ENCODE peak calls at places on chromosomes 7 and 10, in seven cellular contexts. One of them, this sample, is unnamed.

GRCh38 chr10:88039496-88040200 is 176.2 kb downstream of the PTEN start:
- DNase-seq in activated naive CD8-positive, alpha-beta T cell treated with anti-CD3 and anti-CD28 coated beads, Interleukin-2, amount 50 U/mL, for 24 hours: no peak
- DNase-seq in EH: peak; percentile 62
- DNase-seq in CD4-positive, alpha-beta T cell: no peak
- DNase-seq in CD4-positive, CD25-positive, alpha-beta regulatory T cell: no peak
- DNase-seq in AG09319: no peak
- DNase-seq in left ventricle myocardium superior: no peak
- DNase-seq in this sample: no peak

GRCh38 chr10:31956200-31956946 is 27.7 kb upstream of the ARHGAP12 start:
- DNase-seq in EH: no peak
- DNase-seq in AG09319: no peak
- DNase-seq in CD4-positive, alpha-beta T cell: no peak
- DNase-seq in activated naive CD8-positive, alpha-beta T cell treated with anti-CD3 and anti-CD28 coated beads, Interleukin-2, amount 50 U/mL, for 24 hours: no peak
- DNase-seq in CD4-positive, CD25-positive, alpha-beta regulatory T cell: no peak
- DNase-seq in left ventricle myocardium superior: no peak
- DNase-seq in this sample: no peak

GRCh38 chr7:17640730-17641377 is 299.4 kb downstream of the SNX13 start:
- DNase-seq in CD4-positive, alpha-beta T cell: no peak
- DNase-seq in EH: peak; percentile 41
- DNase-seq in CD4-positive, CD25-positive, alpha-beta regulatory T cell: peak; percentile 42
- DNase-seq in activated naive CD8-positive, alpha-beta T cell treated with anti-CD3 and anti-CD28 coated beads, Interleukin-2, amount 50 U/mL, for 24 hours: peak; percentile 18
- DNase-seq in AG09319: no peak
- DNase-seq in left ventricle myocardium superior: no peak
- DNase-seq in this sample: no peak

GRCh38 chr7:155396661-155397060 is 61.3 kb upstream of the EN2 start:
- DNase-seq in EH: no peak
- DNase-seq in left ventricle myocardium superior: no peak
- DNase-seq in CD4-positive, CD25-positive, alpha-beta regulatory T cell: no peak
- DNase-seq in CD4-positive, alpha-beta T cell: no peak
- DNase-seq in activated naive CD8-positive, alpha-beta T cell treated with anti-CD3 and anti-CD28 coated beads, Interleukin-2, amount 50 U/mL, for 24 hours: no peak
- DNase-seq in AG09319: no peak
- DNase-seq in this sample: no peak

GRCh38 chr7:28509256-28510021 is 97.1 kb downstream of the CREB5 start:
- DNase-seq in AG09319: no peak
- DNase-seq in CD4-positive, CD25-positive, alpha-beta regulatory T cell: peak; percentile 2
- DNase-seq in left ventricle myocardium superior: no peak
- DNase-seq in activated naive CD8-positive, alpha-beta T cell treated with anti-CD3 and anti-CD28 coated beads, Interleukin-2, amount 50 U/mL, for 24 hours: no peak
- DNase-seq in CD4-positive, alpha-beta T cell: no peak
- DNase-seq in EH: no peak
- DNase-seq in this sample: no peak

GRCh38 chr7:37151741-37152413 is 296.8 kb downstream of the ELMO1 start:
- DNase-seq in EH: no peak
- DNase-seq in CD4-positive, alpha-beta T cell: no peak
- DNase-seq in left ventricle myocardium superior: no peak
- DNase-seq in AG09319: no peak
- DNase-seq in CD4-positive, CD25-positive, alpha-beta regulatory T cell: no peak
- DNase-seq in activated naive CD8-positive, alpha-beta T cell treated with anti-CD3 and anti-CD28 coated beads, Interleukin-2, amount 50 U/mL, for 24 hours: no peak
- DNase-seq in this sample: no peak

GRCh38 chr7:74002474-74003017 is 25.4 kb upstream of the ELN start:
- DNase-seq in CD4-positive, alpha-beta T cell: no peak
- DNase-seq in EH: peak; percentile 83
- DNase-seq in left ventricle myocardium superior: peak; percentile 64
- DNase-seq in CD4-positive, CD25-positive, alpha-beta regulatory T cell: peak; percentile 29
- DNase-seq in AG09319: no peak
- DNase-seq in activated naive CD8-positive, alpha-beta T cell treated with anti-CD3 and anti-CD28 coated beads, Interleukin-2, amount 50 U/mL, for 24 hours: peak; percentile 46
- DNase-seq in this sample: no peak

GRCh38 chr10:99598781-99599481 is 21.3 kb downstream of the SLC25A28 start:
- DNase-seq in CD4-positive, CD25-positive, alpha-beta regulatory T cell: no peak
- DNase-seq in EH: no peak
- DNase-seq in left ventricle myocardium superior: no peak
- DNase-seq in activated naive CD8-positive, alpha-beta T cell treated with anti-CD3 and anti-CD28 coated beads, Interleukin-2, amount 50 U/mL, for 24 hours: no peak
- DNase-seq in AG09319: no peak
- DNase-seq in CD4-positive, alpha-beta T cell: no peak
- DNase-seq in this sample: no peak

GRCh38 chr7:25894902-25895791 is 256.9 kb upstream of the NFE2L3 start:
- DNase-seq in CD4-positive, CD25-positive, alpha-beta regulatory T cell: peak; percentile 66
- DNase-seq in activated naive CD8-positive, alpha-beta T cell treated with anti-CD3 and anti-CD28 coated beads, Interleukin-2, amount 50 U/mL, for 24 hours: peak; percentile 74
- DNase-seq in EH: peak; percentile 37
- DNase-seq in left ventricle myocardium superior: peak; percentile 78
- DNase-seq in AG09319: no peak
- DNase-seq in CD4-positive, alpha-beta T cell: peak; percentile 66
- DNase-seq in this sample: no peak

GRCh38 chr10:86946215-86947170 is 10.9 kb downstream of the MMRN2 start:
- DNase-seq in activated naive CD8-positive, alpha-beta T cell treated with anti-CD3 and anti-CD28 coated beads, Interleukin-2, amount 50 U/mL, for 24 hours: no peak
- DNase-seq in CD4-positive, CD25-positive, alpha-beta regulatory T cell: no peak
- DNase-seq in EH: peak; percentile 17
- DNase-seq in CD4-positive, alpha-beta T cell: peak; percentile 23
- DNase-seq in left ventricle myocardium superior: peak; percentile 82
- DNase-seq in AG09319: no peak
- DNase-seq in this sample: no peak

GRCh38 chr10:95247200-95247880 is 43.5 kb downstream of the PDLIM1 start:
- DNase-seq in left ventricle myocardium superior: no peak
- DNase-seq in AG09319: peak; percentile 47
- DNase-seq in CD4-positive, CD25-positive, alpha-beta regulatory T cell: no peak
- DNase-seq in CD4-positive, alpha-beta T cell: no peak
- DNase-seq in EH: peak; percentile 94
- DNase-seq in activated naive CD8-positive, alpha-beta T cell treated with anti-CD3 and anti-CD28 coated beads, Interleukin-2, amount 50 U/mL, for 24 hours: no peak
- DNase-seq in this sample: no peak

GRCh38 chr7:119660085-119660484 is 612.9 kb upstream of the KCND2 start:
- DNase-seq in CD4-positive, alpha-beta T cell: no peak
- DNase-seq in activated naive CD8-positive, alpha-beta T cell treated with anti-CD3 and anti-CD28 coated beads, Interleukin-2, amount 50 U/mL, for 24 hours: no peak
- DNase-seq in EH: no peak
- DNase-seq in AG09319: no peak
- DNase-seq in CD4-positive, CD25-positive, alpha-beta regulatory T cell: no peak
- DNase-seq in left ventricle myocardium superior: no peak
- DNase-seq in this sample: no peak

GRCh38 chr10:58477122-58477521 is 35.5 kb upstream of the BICC1 start:
- DNase-seq in left ventricle myocardium superior: peak; percentile 59
- DNase-seq in activated naive CD8-positive, alpha-beta T cell treated with anti-CD3 and anti-CD28 coated beads, Interleukin-2, amount 50 U/mL, for 24 hours: no peak
- DNase-seq in CD4-positive, CD25-positive, alpha-beta regulatory T cell: no peak
- DNase-seq in EH: peak; percentile 73
- DNase-seq in CD4-positive, alpha-beta T cell: no peak
- DNase-seq in AG09319: no peak
- DNase-seq in this sample: no peak

GRCh38 chr10:70840836-70841235 is 25.1 kb downstream of the SGPL1 start:
- DNase-seq in EH: no peak
- DNase-seq in AG09319: no peak
- DNase-seq in CD4-positive, CD25-positive, alpha-beta regulatory T cell: no peak
- DNase-seq in CD4-positive, alpha-beta T cell: no peak
- DNase-seq in left ventricle myocardium superior: no peak
- DNase-seq in activated naive CD8-positive, alpha-beta T cell treated with anti-CD3 and anti-CD28 coated beads, Interleukin-2, amount 50 U/mL, for 24 hours: no peak
- DNase-seq in this sample: no peak

GRCh38 chr7:156984209-156984891 is 26.1 kb downstream of the MNX1 start:
- DNase-seq in activated naive CD8-positive, alpha-beta T cell treated with anti-CD3 and anti-CD28 coated beads, Interleukin-2, amount 50 U/mL, for 24 hours: no peak
- DNase-seq in AG09319: peak; percentile 74
- DNase-seq in CD4-positive, CD25-positive, alpha-beta regulatory T cell: no peak
- DNase-seq in EH: peak; percentile 76
- DNase-seq in left ventricle myocardium superior: no peak
- DNase-seq in CD4-positive, alpha-beta T cell: no peak
- DNase-seq in this sample: no peak

GRCh38 chr10:3439183-3439582 is 266.6 kb upstream of the PITRM1 start:
- DNase-seq in EH: no peak
- DNase-seq in AG09319: no peak
- DNase-seq in left ventricle myocardium superior: no peak
- DNase-seq in CD4-positive, CD25-positive, alpha-beta regulatory T cell: no peak
- DNase-seq in activated naive CD8-positive, alpha-beta T cell treated with anti-CD3 and anti-CD28 coated beads, Interleukin-2, amount 50 U/mL, for 24 hours: no peak
- DNase-seq in CD4-positive, alpha-beta T cell: no peak
- DNase-seq in this sample: no peak

GRCh38 chr10:64732372-64732715 is 1211.1 kb downstream of the REEP3 start:
- DNase-seq in AG09319: no peak
- DNase-seq in left ventricle myocardium superior: no peak
- DNase-seq in CD4-positive, alpha-beta T cell: no peak
- DNase-seq in activated naive CD8-positive, alpha-beta T cell treated with anti-CD3 and anti-CD28 coated beads, Interleukin-2, amount 50 U/mL, for 24 hours: no peak
- DNase-seq in EH: no peak
- DNase-seq in CD4-positive, CD25-positive, alpha-beta regulatory T cell: no peak
- DNase-seq in this sample: no peak

GRCh38 chr7:22563621-22564241 is 63.7 kb upstream of the STEAP1B start:
- DNase-seq in left ventricle myocardium superior: peak; percentile 26
- DNase-seq in EH: peak; percentile 66
- DNase-seq in CD4-positive, alpha-beta T cell: no peak
- DNase-seq in CD4-positive, CD25-positive, alpha-beta regulatory T cell: peak; percentile 16
- DNase-seq in activated naive CD8-positive, alpha-beta T cell treated with anti-CD3 and anti-CD28 coated beads, Interleukin-2, amount 50 U/mL, for 24 hours: no peak
- DNase-seq in AG09319: no peak
- DNase-seq in this sample: no peak

GRCh38 chr10:75091173-75091572 is 20.3 kb upstream of the SAMD8 start:
- DNase-seq in EH: no peak
- DNase-seq in CD4-positive, alpha-beta T cell: no peak
- DNase-seq in AG09319: no peak
- DNase-seq in CD4-positive, CD25-positive, alpha-beta regulatory T cell: no peak
- DNase-seq in left ventricle myocardium superior: no peak
- DNase-seq in activated naive CD8-positive, alpha-beta T cell treated with anti-CD3 and anti-CD28 coated beads, Interleukin-2, amount 50 U/mL, for 24 hours: no peak
- DNase-seq in this sample: no peak

GRCh38 chr7:76179686-76180085 is 22.0 kb upstream of the SRRM3 start:
- DNase-seq in CD4-positive, CD25-positive, alpha-beta regulatory T cell: no peak
- DNase-seq in activated naive CD8-positive, alpha-beta T cell treated with anti-CD3 and anti-CD28 coated beads, Interleukin-2, amount 50 U/mL, for 24 hours: no peak
- DNase-seq in AG09319: no peak
- DNase-seq in left ventricle myocardium superior: no peak
- DNase-seq in EH: no peak
- DNase-seq in CD4-positive, alpha-beta T cell: no peak
- DNase-seq in this sample: no peak

GRCh38 chr10:78894841-78895195 is 173.9 kb upstream of the ZMIZ1 start:
- DNase-seq in EH: no peak
- DNase-seq in CD4-positive, alpha-beta T cell: no peak
- DNase-seq in activated naive CD8-positive, alpha-beta T cell treated with anti-CD3 and anti-CD28 coated beads, Interleukin-2, amount 50 U/mL, for 24 hours: no peak
- DNase-seq in AG09319: no peak
- DNase-seq in left ventricle myocardium superior: no peak
- DNase-seq in CD4-positive, CD25-positive, alpha-beta regulatory T cell: no peak
- DNase-seq in this sample: no peak

GRCh38 chr10:50469778-50470193 is 154.0 kb downstream of the SGMS1 start:
- DNase-seq in left ventricle myocardium superior: no peak
- DNase-seq in activated naive CD8-positive, alpha-beta T cell treated with anti-CD3 and anti-CD28 coated beads, Interleukin-2, amount 50 U/mL, for 24 hours: no peak
- DNase-seq in AG09319: no peak
- DNase-seq in CD4-positive, CD25-positive, alpha-beta regulatory T cell: peak; percentile 11
- DNase-seq in EH: peak; percentile 18
- DNase-seq in CD4-positive, alpha-beta T cell: no peak
- DNase-seq in this sample: no peak

GRCh38 chr7:120993011-120993574 is 4.6 kb downstream of the CPED1 start:
- DNase-seq in left ventricle myocardium superior: no peak
- DNase-seq in AG09319: no peak
- DNase-seq in CD4-positive, CD25-positive, alpha-beta regulatory T cell: no peak
- DNase-seq in EH: peak; percentile 41
- DNase-seq in activated naive CD8-positive, alpha-beta T cell treated with anti-CD3 and anti-CD28 coated beads, Interleukin-2, amount 50 U/mL, for 24 hours: no peak
- DNase-seq in CD4-positive, alpha-beta T cell: no peak
- DNase-seq in this sample: no peak

GRCh38 chr10:103850572-103850895 is 4.8 kb downstream of the SH3PXD2A start:
- DNase-seq in CD4-positive, alpha-beta T cell: no peak
- DNase-seq in CD4-positive, CD25-positive, alpha-beta regulatory T cell: no peak
- DNase-seq in AG09319: no peak
- DNase-seq in activated naive CD8-positive, alpha-beta T cell treated with anti-CD3 and anti-CD28 coated beads, Interleukin-2, amount 50 U/mL, for 24 hours: no peak
- DNase-seq in EH: no peak
- DNase-seq in left ventricle myocardium superior: peak; percentile 38
- DNase-seq in this sample: no peak

GRCh38 chr7:80135306-80136104 is 874 bp downstream of the GNAI1 start:
- DNase-seq in CD4-positive, alpha-beta T cell: peak; percentile 32
- DNase-seq in EH: peak; percentile 49
- DNase-seq in left ventricle myocardium superior: peak; percentile 61
- DNase-seq in CD4-positive, CD25-positive, alpha-beta regulatory T cell: peak; percentile 1
- DNase-seq in activated naive CD8-positive, alpha-beta T cell treated with anti-CD3 and anti-CD28 coated beads, Interleukin-2, amount 50 U/mL, for 24 hours: peak; percentile 42
- DNase-seq in AG09319: no peak
- DNase-seq in this sample: no peak

GRCh38 chr10:79132681-79133381 is 64.1 kb downstream of the ZMIZ1 start:
- DNase-seq in left ventricle myocardium superior: no peak
- DNase-seq in EH: no peak
- DNase-seq in AG09319: no peak
- DNase-seq in activated naive CD8-positive, alpha-beta T cell treated with anti-CD3 and anti-CD28 coated beads, Interleukin-2, amount 50 U/mL, for 24 hours: no peak
- DNase-seq in CD4-positive, alpha-beta T cell: no peak
- DNase-seq in CD4-positive, CD25-positive, alpha-beta regulatory T cell: no peak
- DNase-seq in this sample: no peak

GRCh38 chr10:79422178-79422892 is 23.1 kb downstream of the ZCCHC24 start:
- DNase-seq in left ventricle myocardium superior: peak; percentile 70
- DNase-seq in AG09319: peak; percentile 89
- DNase-seq in CD4-positive, CD25-positive, alpha-beta regulatory T cell: no peak
- DNase-seq in activated naive CD8-positive, alpha-beta T cell treated with anti-CD3 and anti-CD28 coated beads, Interleukin-2, amount 50 U/mL, for 24 hours: no peak
- DNase-seq in CD4-positive, alpha-beta T cell: no peak
- DNase-seq in EH: peak; percentile 95
- DNase-seq in this sample: peak; percentile 88

GRCh38 chr7:17402628-17403278 is 104.3 kb downstream of the AHR start:
- DNase-seq in left ventricle myocardium superior: no peak
- DNase-seq in CD4-positive, alpha-beta T cell: no peak
- DNase-seq in EH: no peak
- DNase-seq in AG09319: no peak
- DNase-seq in activated naive CD8-positive, alpha-beta T cell treated with anti-CD3 and anti-CD28 coated beads, Interleukin-2, amount 50 U/mL, for 24 hours: peak; percentile 7
- DNase-seq in CD4-positive, CD25-positive, alpha-beta regulatory T cell: peak; percentile 35
- DNase-seq in this sample: no peak

GRCh38 chr10:126009590-126009989 is 113.2 kb downstream of the FANK1 start:
- DNase-seq in left ventricle myocardium superior: no peak
- DNase-seq in CD4-positive, alpha-beta T cell: no peak
- DNase-seq in activated naive CD8-positive, alpha-beta T cell treated with anti-CD3 and anti-CD28 coated beads, Interleukin-2, amount 50 U/mL, for 24 hours: no peak
- DNase-seq in EH: no peak
- DNase-seq in CD4-positive, CD25-positive, alpha-beta regulatory T cell: no peak
- DNase-seq in AG09319: no peak
- DNase-seq in this sample: peak; percentile 75

GRCh38 chr10:124522903-124523260 is 61.3 kb downstream of the LHPP start:
- DNase-seq in activated naive CD8-positive, alpha-beta T cell treated with anti-CD3 and anti-CD28 coated beads, Interleukin-2, amount 50 U/mL, for 24 hours: no peak
- DNase-seq in EH: no peak
- DNase-seq in AG09319: no peak
- DNase-seq in CD4-positive, CD25-positive, alpha-beta regulatory T cell: no peak
- DNase-seq in CD4-positive, alpha-beta T cell: no peak
- DNase-seq in left ventricle myocardium superior: peak; percentile 28
- DNase-seq in this sample: no peak

GRCh38 chr10:48655426-48656240 is 29.0 kb upstream of the WDFY4 start:
- DNase-seq in activated naive CD8-positive, alpha-beta T cell treated with anti-CD3 and anti-CD28 coated beads, Interleukin-2, amount 50 U/mL, for 24 hours: no peak
- DNase-seq in EH: peak; percentile 73
- DNase-seq in CD4-positive, CD25-positive, alpha-beta regulatory T cell: no peak
- DNase-seq in left ventricle myocardium superior: peak; percentile 86
- DNase-seq in CD4-positive, alpha-beta T cell: no peak
- DNase-seq in AG09319: no peak
- DNase-seq in this sample: peak; percentile 30

GRCh38 chr10:8794860-8795259 is 740.4 kb downstream of the GATA3 start:
- DNase-seq in left ventricle myocardium superior: no peak
- DNase-seq in activated naive CD8-positive, alpha-beta T cell treated with anti-CD3 and anti-CD28 coated beads, Interleukin-2, amount 50 U/mL, for 24 hours: peak; percentile 9
- DNase-seq in CD4-positive, alpha-beta T cell: no peak
- DNase-seq in EH: no peak
- DNase-seq in AG09319: no peak
- DNase-seq in CD4-positive, CD25-positive, alpha-beta regulatory T cell: no peak
- DNase-seq in this sample: no peak

GRCh38 chr10:76487582-76487981 is 1056.2 kb downstream of the LRMDA start:
- DNase-seq in activated naive CD8-positive, alpha-beta T cell treated with anti-CD3 and anti-CD28 coated beads, Interleukin-2, amount 50 U/mL, for 24 hours: no peak
- DNase-seq in CD4-positive, alpha-beta T cell: no peak
- DNase-seq in CD4-positive, CD25-positive, alpha-beta regulatory T cell: no peak
- DNase-seq in EH: no peak
- DNase-seq in AG09319: no peak
- DNase-seq in left ventricle myocardium superior: no peak
- DNase-seq in this sample: no peak

GRCh38 chr7:124275411-124275810 is 242.5 kb upstream of the TMEM229A start:
- DNase-seq in activated naive CD8-positive, alpha-beta T cell treated with anti-CD3 and anti-CD28 coated beads, Interleukin-2, amount 50 U/mL, for 24 hours: no peak
- DNase-seq in CD4-positive, CD25-positive, alpha-beta regulatory T cell: no peak
- DNase-seq in EH: no peak
- DNase-seq in AG09319: no peak
- DNase-seq in CD4-positive, alpha-beta T cell: no peak
- DNase-seq in left ventricle myocardium superior: no peak
- DNase-seq in this sample: no peak

GRCh38 chr10:129846991-129847391 is 117.1 kb downstream of the EBF3 start:
- DNase-seq in AG09319: no peak
- DNase-seq in EH: no peak
- DNase-seq in CD4-positive, alpha-beta T cell: no peak
- DNase-seq in CD4-positive, CD25-positive, alpha-beta regulatory T cell: no peak
- DNase-seq in left ventricle myocardium superior: no peak
- DNase-seq in activated naive CD8-positive, alpha-beta T cell treated with anti-CD3 and anti-CD28 coated beads, Interleukin-2, amount 50 U/mL, for 24 hours: no peak
- DNase-seq in this sample: no peak

This sample was measured in brain pericyte.